ENCODE peak calls at places on chromosomes 7 and 10, in seven cellular contexts. One of them, this sample, is unnamed.

GRCh38 chr10:96706331-96706853 is 13.9 kb downstream of the PIK3AP1 start:
- DNase-seq in K562: no peak
- DNase-seq in IMR-90: no peak
- DNase-seq in SK-N-SH: no peak
- DNase-seq in HepG2: no peak
- DNase-seq in H1: no peak
- DNase-seq in GM12878: no peak
- DNase-seq in this sample: no peak

GRCh38 chr7:129946282-129946681 is 6.5 kb downstream of the UBE2H start:
- DNase-seq in K562: no peak
- DNase-seq in IMR-90: no peak
- DNase-seq in SK-N-SH: no peak
- DNase-seq in HepG2: no peak
- DNase-seq in H1: no peak
- DNase-seq in GM12878: no peak
- DNase-seq in this sample: no peak

GRCh38 chr7:74174606-74175082 is 488 bp downstream of the EIF4H start:
- DNase-seq in K562: peak
- DNase-seq in IMR-90: peak
- DNase-seq in SK-N-SH: peak
- DNase-seq in HepG2: peak
- DNase-seq in H1: no peak
- DNase-seq in GM12878: no peak
- DNase-seq in this sample: peak

GRCh38 chr10:124083740-124084397 is 9.5 kb downstream of the CHST15 start:
- DNase-seq in K562: no peak
- DNase-seq in IMR-90: no peak
- DNase-seq in SK-N-SH: no peak
- DNase-seq in HepG2: no peak
- DNase-seq in H1: no peak
- DNase-seq in GM12878: no peak
- DNase-seq in this sample: no peak

GRCh38 chr10:101031128-101031795 is at the start of the genes PDZD7 and SFXN3:
- DNase-seq in K562: peak
- DNase-seq in IMR-90: peak
- DNase-seq in SK-N-SH: peak
- DNase-seq in HepG2: peak
- DNase-seq in H1: no peak
- DNase-seq in GM12878: peak
- DNase-seq in this sample: peak

GRCh38 chr10:5043716-5044115 is 40.1 kb upstream of the AKR1C2 start:
- DNase-seq in K562: no peak
- DNase-seq in IMR-90: no peak
- DNase-seq in SK-N-SH: no peak
- DNase-seq in HepG2: no peak
- DNase-seq in H1: no peak
- DNase-seq in GM12878: no peak
- DNase-seq in this sample: no peak

GRCh38 chr7:41323811-41324210 is 379.1 kb downstream of the INHBA start:
- DNase-seq in K562: no peak
- DNase-seq in IMR-90: no peak
- DNase-seq in SK-N-SH: no peak
- DNase-seq in HepG2: no peak
- DNase-seq in H1: no peak
- DNase-seq in GM12878: no peak
- DNase-seq in this sample: no peak

GRCh38 chr10:93091960-93092359 is 18.3 kb downstream of the CYP26A1 start:
- DNase-seq in K562: no peak
- DNase-seq in IMR-90: no peak
- DNase-seq in SK-N-SH: no peak
- DNase-seq in HepG2: no peak
- DNase-seq in H1: no peak
- DNase-seq in GM12878: no peak
- DNase-seq in this sample: no peak

GRCh38 chr7:27661776-27662489 is 750 bp downstream of the HIBADH start:
- DNase-seq in K562: peak
- DNase-seq in IMR-90: peak
- DNase-seq in SK-N-SH: peak
- DNase-seq in HepG2: peak
- DNase-seq in H1: no peak
- DNase-seq in GM12878: no peak
- DNase-seq in this sample: no peak

GRCh38 chr7:104960741-104961479 is 53.1 kb upstream of the KMT2E start:
- DNase-seq in K562: no peak
- DNase-seq in IMR-90: no peak
- DNase-seq in SK-N-SH: no peak
- DNase-seq in HepG2: no peak
- DNase-seq in H1: no peak
- DNase-seq in GM12878: peak
- DNase-seq in this sample: no peak

GRCh38 chr7:45885264-45885882 is 2.9 kb upstream of the IGFBP1 start:
- DNase-seq in K562: no peak
- DNase-seq in IMR-90: no peak
- DNase-seq in SK-N-SH: no peak
- DNase-seq in HepG2: peak
- DNase-seq in H1: no peak
- DNase-seq in GM12878: no peak
- DNase-seq in this sample: peak

GRCh38 chr7:44791278-44792219 is 4.9 kb upstream of the PPIA start:
- DNase-seq in K562: no peak
- DNase-seq in IMR-90: peak
- DNase-seq in SK-N-SH: no peak
- DNase-seq in HepG2: peak
- DNase-seq in H1: no peak
- DNase-seq in GM12878: no peak
- DNase-seq in this sample: no peak

GRCh38 chr10:24642921-24643678 is 80.6 kb downstream of the ARHGAP21 start:
- DNase-seq in K562: peak
- DNase-seq in IMR-90: peak
- DNase-seq in SK-N-SH: peak
- DNase-seq in HepG2: peak
- DNase-seq in H1: no peak
- DNase-seq in GM12878: peak
- DNase-seq in this sample: peak

GRCh38 chr7:48140001-48140681 is 31.1 kb upstream of the ABCA13 start:
- DNase-seq in K562: no peak
- DNase-seq in IMR-90: no peak
- DNase-seq in SK-N-SH: no peak
- DNase-seq in HepG2: peak
- DNase-seq in H1: no peak
- DNase-seq in GM12878: no peak
- DNase-seq in this sample: peak

GRCh38 chr10:125995726-125996304 is 99.5 kb downstream of the FANK1 start:
- DNase-seq in K562: no peak
- DNase-seq in IMR-90: no peak
- DNase-seq in SK-N-SH: no peak
- DNase-seq in HepG2: no peak
- DNase-seq in H1: no peak
- DNase-seq in GM12878: no peak
- DNase-seq in this sample: no peak

DNA sequence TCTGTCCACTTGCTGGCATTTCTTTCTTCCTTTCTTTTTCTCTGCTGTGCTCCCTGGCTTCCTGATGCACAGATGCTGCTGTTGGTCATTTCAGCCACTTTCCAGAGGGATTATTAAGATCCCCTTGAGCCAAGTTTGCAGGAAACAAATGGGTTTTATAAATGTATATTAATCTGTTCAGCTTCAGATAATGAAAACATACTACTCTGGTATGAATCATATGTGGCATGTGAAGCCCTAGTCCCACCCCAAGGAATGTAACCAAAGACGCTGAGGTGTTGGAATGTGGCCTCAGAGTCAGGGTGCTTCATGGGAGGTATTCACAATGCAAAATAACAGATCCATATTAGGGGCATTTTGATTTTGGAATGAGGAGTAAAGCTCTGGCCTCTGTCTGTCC is 638.3 kb upstream of the FZD8 start:
- DNase-seq in K562: no peak
- DNase-seq in IMR-90: peak
- DNase-seq in SK-N-SH: no peak
- DNase-seq in HepG2: no peak
- DNase-seq in H1: no peak
- DNase-seq in GM12878: no peak
- DNase-seq in this sample: no peak
- TF ChIP-seq RFX5 in K562: no peak
- TF ChIP-seq RFX5 in IMR-90: no peak
- TF ChIP-seq RFX5 in SK-N-SH: no peak
- TF ChIP-seq RFX5 in HepG2: no peak
- TF ChIP-seq RFX5 in H1: no peak
- TF ChIP-seq RFX5 in GM12878: no peak
- TF ChIP-seq RFX5 in this sample: no peak

GRCh38 chr10:46545861-46546590 is 10.4 kb downstream of the GPRIN2 start:
- DNase-seq in K562: no peak
- DNase-seq in IMR-90: no peak
- DNase-seq in SK-N-SH: peak
- DNase-seq in HepG2: no peak
- DNase-seq in H1: no peak
- DNase-seq in GM12878: no peak
- DNase-seq in this sample: peak

GRCh38 chr10:46547881-46548780 is 8.3 kb downstream of the GPRIN2 start:
- DNase-seq in K562: no peak
- DNase-seq in IMR-90: peak
- DNase-seq in SK-N-SH: no peak
- DNase-seq in HepG2: no peak
- DNase-seq in H1: no peak
- DNase-seq in GM12878: no peak
- DNase-seq in this sample: no peak

GRCh38 chr10:46546591-46547330 is 9.7 kb downstream of the GPRIN2 start:
- DNase-seq in K562: no peak
- DNase-seq in IMR-90: no peak
- DNase-seq in SK-N-SH: no peak
- DNase-seq in HepG2: no peak
- DNase-seq in H1: no peak
- DNase-seq in GM12878: no peak
- DNase-seq in this sample: no peak

GRCh38 chr10:46548781-46549090 is 7.7 kb downstream of the GPRIN2 start:
- DNase-seq in K562: no peak
- DNase-seq in IMR-90: no peak
- DNase-seq in SK-N-SH: no peak
- DNase-seq in HepG2: no peak
- DNase-seq in H1: no peak
- DNase-seq in GM12878: no peak
- DNase-seq in this sample: no peak

DNA sequence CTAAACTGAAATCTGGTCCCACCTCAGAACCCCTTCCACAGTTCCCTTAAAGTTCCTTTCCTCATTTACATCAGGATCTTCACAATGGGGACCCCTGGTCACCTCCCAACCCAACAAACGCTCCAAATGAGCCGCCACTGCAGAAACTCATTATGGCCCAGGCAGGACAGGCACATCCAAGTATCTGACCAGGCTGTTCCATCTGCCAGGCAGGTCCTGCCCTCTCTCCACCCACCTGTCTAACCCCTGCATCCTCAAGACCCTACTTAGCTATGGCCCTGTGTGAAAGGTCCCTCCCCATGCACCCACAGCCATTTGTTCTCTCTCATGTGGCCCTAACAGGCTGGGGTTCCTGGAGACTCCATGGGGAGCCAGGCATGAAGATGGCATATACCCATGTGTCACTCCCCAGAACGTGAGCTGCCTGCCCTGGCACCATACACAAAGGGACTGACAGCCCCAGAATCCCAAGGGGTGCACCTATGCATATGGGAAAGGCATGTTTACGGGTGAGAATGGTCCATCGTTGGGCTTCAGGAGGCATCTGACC is 9.1 kb downstream of the GPRIN2 start:
- DNase-seq in K562: no peak
- DNase-seq in IMR-90: no peak
- DNase-seq in SK-N-SH: peak
- DNase-seq in HepG2: no peak
- DNase-seq in H1: no peak
- DNase-seq in GM12878: no peak
- DNase-seq in this sample: no peak
- TF ChIP-seq RFX5 in K562: no peak
- TF ChIP-seq RFX5 in IMR-90: no peak
- TF ChIP-seq RFX5 in SK-N-SH: no peak
- TF ChIP-seq RFX5 in HepG2: no peak
- TF ChIP-seq RFX5 in H1: no peak
- TF ChIP-seq RFX5 in GM12878: no peak
- TF ChIP-seq RFX5 in this sample: no peak

DNA sequence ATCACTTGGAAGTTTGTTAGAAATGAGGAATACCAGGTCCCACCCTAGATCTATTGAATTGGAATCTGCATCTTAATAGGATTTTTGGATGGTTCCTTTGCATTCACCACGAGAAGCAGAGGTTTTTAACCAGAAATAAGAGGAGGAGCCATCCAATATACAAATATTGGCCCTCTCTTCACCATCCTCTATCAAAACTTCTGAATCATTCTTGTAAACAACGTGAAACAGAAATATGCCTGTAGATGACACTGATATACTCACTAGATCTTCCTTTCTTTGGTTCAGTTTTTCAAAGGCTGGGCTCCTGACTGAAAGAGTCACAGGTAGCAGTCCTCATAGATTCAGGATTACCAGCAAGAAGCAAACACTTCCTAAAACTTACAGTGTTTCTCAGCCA is 39.5 kb downstream of the ZNF365 start:
- DNase-seq in K562: no peak
- DNase-seq in IMR-90: no peak
- DNase-seq in SK-N-SH: no peak
- DNase-seq in HepG2: no peak
- DNase-seq in H1: no peak
- DNase-seq in GM12878: no peak
- DNase-seq in this sample: no peak
- TF ChIP-seq RFX5 in K562: no peak
- TF ChIP-seq RFX5 in IMR-90: no peak
- TF ChIP-seq RFX5 in SK-N-SH: no peak
- TF ChIP-seq RFX5 in HepG2: no peak
- TF ChIP-seq RFX5 in H1: no peak
- TF ChIP-seq RFX5 in GM12878: no peak
- TF ChIP-seq RFX5 in this sample: no peak

DNA sequence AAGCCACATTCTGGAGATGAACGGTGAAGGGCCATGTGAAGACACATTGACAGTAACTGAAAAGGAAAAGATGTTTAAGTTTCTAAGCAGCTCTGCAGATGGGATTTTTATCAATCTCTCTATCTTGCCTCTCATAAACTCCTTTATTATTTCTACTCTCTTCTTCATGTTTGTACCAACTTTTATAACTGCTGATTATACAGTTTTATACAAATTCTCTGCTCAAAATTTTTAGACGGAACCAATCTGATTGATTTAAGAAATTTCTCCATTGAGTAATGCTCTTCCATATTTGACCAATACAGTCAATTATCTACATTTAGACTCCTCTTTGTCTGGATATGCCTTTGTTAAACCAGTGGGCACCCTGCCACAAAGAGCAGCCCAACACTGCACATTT is 31.7 kb downstream of the TFPI2 start:
- DNase-seq in K562: no peak
- DNase-seq in IMR-90: no peak
- DNase-seq in SK-N-SH: no peak
- DNase-seq in HepG2: no peak
- DNase-seq in H1: no peak
- DNase-seq in GM12878: no peak
- DNase-seq in this sample: no peak
- TF ChIP-seq RFX5 in K562: no peak
- TF ChIP-seq RFX5 in IMR-90: no peak
- TF ChIP-seq RFX5 in SK-N-SH: no peak
- TF ChIP-seq RFX5 in HepG2: no peak
- TF ChIP-seq RFX5 in H1: no peak
- TF ChIP-seq RFX5 in GM12878: no peak
- TF ChIP-seq RFX5 in this sample: no peak